ENCODE peak calls at places on chromosomes 2 and 18, in four cellular contexts. T is HL-60, M is psoas muscle, X is fibroblast of lung. A is an unnamed sample.

GRCh38 chr2:235970204-235971040 is 197.8 kb downstream of the GBX2 start:
- DNase-seq in T (no peak), M (no peak), X (no peak), A (no peak)

GRCh38 chr2:203683421-203683820 is 23.0 kb upstream of the CD28 start:
- DNase-seq in T (no peak), M (no peak), X (no peak), A (no peak)

GRCh38 chr2:165778653-165779451 is 15.2 kb downstream of the GALNT3 start:
- DNase-seq in T (no peak), M (no peak), X (no peak), A (no peak)

GRCh38 chr2:185144159-185144919 is 546.0 kb downstream of the ZNF804A start:
- DNase-seq in T (no peak), M (no peak), X (no peak), A (no peak)

GRCh38 chr2:134927195-134927594 is 8.6 kb downstream of the CCNT2 start:
- DNase-seq in T (no peak), M (no peak), X (peak), A (peak)

GRCh38 chr2:164898475-164898874 is 56.9 kb downstream of the SLC38A11 start:
- DNase-seq in T (no peak), M (no peak), X (peak), A (peak)

GRCh38 chr18:23498877-23499570 is 4.3 kb upstream of the RMC1 start:
- DNase-seq in T (peak), M (peak), X (peak), A (peak)

GRCh38 chr2:219494952-219495530 is 3.6 kb upstream of the GMPPA start:
- DNase-seq in T (no peak), M (no peak), X (no peak), A (no peak)

GRCh38 chr2:229417906-229418305 is 146.8 kb upstream of the PID1 start:
- DNase-seq in T (no peak), M (no peak), X (no peak), A (no peak)

GRCh38 chr2:230865766-230866703 is 1.3 kb downstream of the ITM2C start:
- DNase-seq in T (no peak), M (peak), X (peak), A (no peak)

GRCh38 chr18:49884959-49885358 is 71.6 kb upstream of the ACAA2 start:
- DNase-seq in T (no peak), M (no peak), X (peak), A (no peak)

GRCh38 chr2:179460530-179460929 is 195.9 kb upstream of the SESTD1 start:
- DNase-seq in T (no peak), M (no peak), X (peak), A (peak)

GRCh38 chr18:49548266-49548665 is 13.6 kb upstream of the LIPG start:
- DNase-seq in T (no peak), M (no peak), X (peak), A (no peak)

GRCh38 chr2:56047136-56047535 is 123.6 kb upstream of the EFEMP1 start:
- DNase-seq in T (no peak), M (no peak), X (no peak), A (no peak)

GRCh38 chr2:165629776-165630175 is 160.3 kb downstream of the CSRNP3 start:
- DNase-seq in T (no peak), M (no peak), X (no peak), A (no peak)

GRCh38 chr2:101830555-101830954 is 133.0 kb downstream of the MAP4K4 start:
- DNase-seq in T (no peak), M (no peak), X (peak), A (no peak)

GRCh38 chr2:57185568-57185967 is 861.0 kb upstream of the VRK2 start:
- DNase-seq in T (no peak), M (no peak), X (no peak), A (no peak)

GRCh38 chr2:240205348-240205747 is 64.9 kb upstream of the OTOS start:
- DNase-seq in T (no peak), M (peak), X (peak), A (peak)

GRCh38 chr2:8574196-8575010 is 107.5 kb upstream of the ID2 start:
- DNase-seq in T (no peak), M (no peak), X (peak), A (no peak)

GRCh38 chr2:105381119-105381668 is 17.7 kb downstream of the FHL2 start:
- DNase-seq in T (no peak), M (no peak), X (no peak), A (no peak)

GRCh38 chr2:197944416-197944815 is 140.0 kb downstream of the PLCL1 start:
- DNase-seq in T (no peak), M (no peak), X (no peak), A (no peak)

GRCh38 chr2:233638836-233639235 is 2.6 kb downstream of the UGT1A10 start:
- DNase-seq in T (no peak), M (no peak), X (no peak), A (no peak)

GRCh38 chr2:2095360-2096093 is 235.5 kb downstream of the MYT1L start:
- DNase-seq in T (no peak), M (no peak), X (no peak), A (no peak)

GRCh38 chr2:128281852-128282245 is 36.8 kb downstream of the HS6ST1 start:
- DNase-seq in T (no peak), M (peak), X (no peak), A (no peak)

GRCh38 chr2:177279847-177280246 is 15.3 kb upstream of the NFE2L2 start:
- DNase-seq in T (no peak), M (no peak), X (no peak), A (no peak)

GRCh38 chr2:196166876-196167275 is 4.5 kb downstream of the STK17B start:
- DNase-seq in T (no peak), M (no peak), X (peak), A (peak)

GRCh38 chr2:221569342-221570278 is 2.5 kb downstream of the EPHA4 start:
- DNase-seq in T (no peak), M (no peak), X (no peak), A (no peak)

GRCh38 chr2:70767094-70767698 is 804 bp downstream of the ADD2 start:
- DNase-seq in T (no peak), M (no peak), X (no peak), A (no peak)

GRCh38 chr2:85154048-85154753 is 21.0 kb downstream of the TCF7L1 start:
- DNase-seq in T (no peak), M (no peak), X (peak), A (no peak)

GRCh38 chr2:192151848-192152247 is 42.9 kb downstream of the TMEFF2 start:
- DNase-seq in T (no peak), M (no peak), X (peak), A (peak)

GRCh38 chr2:190879474-190880373 is 897 bp upstream of the GLS start:
- DNase-seq in T (no peak), M (no peak), X (peak), A (no peak)

GRCh38 chr2:71609958-71610357 is 156.6 kb downstream of the DYSF start:
- DNase-seq in T (no peak), M (no peak), X (peak), A (peak)

GRCh38 chr2:23420840-23421476 is 36.0 kb downstream of the KLHL29 start:
- DNase-seq in T (no peak), M (no peak), X (no peak), A (no peak)

GRCh38 chr2:165529130-165529529 is 59.6 kb downstream of the CSRNP3 start:
- DNase-seq in T (no peak), M (no peak), X (no peak), A (peak)

GRCh38 chr2:241656190-241656741 is 18.8 kb downstream of the ATG4B start:
- DNase-seq in T (no peak), M (no peak), X (no peak), A (no peak)
- H3K4me3 ChIP-seq in T (no peak), M (no peak), X (no peak), A (no peak)

DNA sequence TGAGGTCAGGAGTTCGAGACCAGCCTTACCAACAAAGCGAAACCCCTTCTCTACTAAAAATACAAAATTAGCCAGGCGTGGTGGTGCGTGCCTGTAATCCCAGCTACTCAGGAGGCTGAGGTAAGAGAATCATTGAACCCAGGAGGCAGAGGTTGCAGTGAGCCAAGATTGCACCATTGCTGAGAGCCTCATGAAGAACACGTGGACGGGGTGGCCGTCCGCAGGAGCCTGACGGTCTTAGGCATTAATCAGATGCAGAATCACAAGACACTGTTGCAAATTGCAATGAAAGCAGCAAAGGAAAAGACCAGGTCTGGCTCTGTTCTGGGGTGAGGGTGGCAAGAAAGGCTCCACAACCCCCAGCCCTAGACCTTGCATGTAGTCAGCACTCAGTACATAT is 104.0 kb upstream of the SLC66A3 start:
- DNase-seq in T (no peak), M (no peak), X (no peak), A (no peak)
- H3K4me3 ChIP-seq in T (no peak), M (no peak), X (no peak), A (no peak)

DNA sequence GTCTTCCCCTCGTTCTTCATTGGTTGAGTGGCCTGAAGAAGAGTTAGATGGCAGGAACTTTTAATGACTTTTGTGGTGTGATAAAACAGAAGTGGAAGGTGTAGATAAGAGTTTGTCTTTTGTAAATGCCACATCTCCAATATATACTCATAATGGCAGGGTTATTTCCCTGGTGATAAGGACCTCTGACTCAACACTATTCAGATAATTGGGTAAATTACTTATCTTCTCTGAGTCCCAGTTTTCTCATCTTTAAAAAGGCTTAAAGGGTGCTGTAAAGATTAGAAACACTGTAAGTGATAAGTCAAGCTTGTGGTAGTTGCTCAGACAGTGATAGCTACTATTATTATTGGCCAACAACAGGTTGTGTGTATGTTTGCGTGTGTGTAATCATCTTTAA is 9.5 kb downstream of the KLHL14 start:
- DNase-seq in T (no peak), M (no peak), X (no peak), A (no peak)
- H3K4me3 ChIP-seq in T (no peak), M (no peak), X (no peak), A (no peak)

GRCh38 chr18:8513249-8513648 is 96.0 kb upstream of the RAB12 start:
- DNase-seq in T (no peak), M (no peak), X (no peak), A (no peak)

GRCh38 chr18:8514409-8514808 is 94.8 kb upstream of the RAB12 start:
- DNase-seq in T (no peak), M (no peak), X (no peak), A (no peak)

GRCh38 chr18:8517276-8517675 is 92.0 kb upstream of the RAB12 start:
- DNase-seq in T (no peak), M (no peak), X (no peak), A (no peak)

GRCh38 chr18:8516391-8517250 is 92.6 kb upstream of the RAB12 start:
- DNase-seq in T (no peak), M (no peak), X (no peak), A (no peak)

GRCh38 chr18:8515142-8515865 is 93.9 kb upstream of the RAB12 start:
- DNase-seq in T (no peak), M (no peak), X (no peak), A (no peak)
- H3K4me3 ChIP-seq in T (no peak), M (no peak), X (no peak), A (no peak)

DNA sequence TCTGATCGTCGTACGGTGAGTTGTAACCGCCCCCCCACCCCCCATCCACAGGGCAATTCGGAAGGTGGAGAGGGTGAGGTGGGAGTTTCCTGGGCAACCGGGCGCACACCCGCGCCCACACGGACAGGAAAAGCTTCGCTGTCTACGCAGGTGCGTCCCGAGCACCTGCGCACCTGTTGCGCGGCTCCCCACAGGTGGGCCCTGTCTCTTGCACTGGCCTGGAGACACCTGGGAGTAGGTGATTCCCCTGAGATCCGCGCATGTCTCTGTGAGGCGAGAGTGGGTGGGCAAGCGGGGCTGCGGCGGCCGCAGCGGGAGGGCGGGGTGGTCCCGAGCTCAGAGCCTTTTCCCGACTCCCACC is 467 bp upstream of the ATP6V1C2 start:
- DNase-seq in T (no peak), M (no peak), X (no peak), A (no peak)
- H3K4me3 ChIP-seq in T (peak), M (peak), X (no peak), A (no peak)

GRCh38 chr2:95297639-95298395 is 670 bp downstream of the KCNIP3 start:
- DNase-seq in T (no peak), M (no peak), X (no peak), A (no peak)
- H3K4me3 ChIP-seq in T (no peak), M (no peak), X (no peak), A (no peak)

GRCh38 chr2:96150791-96151594 is 5.8 kb upstream of the DUSP2 start:
- DNase-seq in T (no peak), M (no peak), X (no peak), A (no peak)
- H3K4me3 ChIP-seq in T (no peak), M (no peak), X (no peak), A (no peak)